ENCODE peak calls at places on chromosomes 12 and 14, in four cellular contexts. N is activated T-helper 9 cell treated with anti-CD3 and anti-CD28 coated beads, Interleukin-2, amount 50 U/mL, for 16 hours; A is naive thymus-derived CD8-positive, alpha-beta T cell; P is GM23338. O is an unnamed sample.

GRCh38 chr12:24111101-24111500 is 161.6 kb upstream of the SOX5 start:
- DNase-seq in P (no peak), A (no peak), N (no peak), O (no peak)

GRCh38 chr14:37247777-37248461 is 50.2 kb downstream of the MIPOL1 start:
- DNase-seq in P (no peak), A (no peak), N (no peak), O (no peak)

GRCh38 chr12:109445224-109445623 is 31.9 kb downstream of the KCTD10 start:
- DNase-seq in A (no peak), N (no peak), P (no peak), O (no peak)

GRCh38 chr12:92608418-92609091 is 94.2 kb upstream of the PLEKHG7 start:
- DNase-seq in N (no peak), P (peak; percentile 64), A (no peak), O (peak; percentile 27)

GRCh38 chr14:60249321-60250251 is 565 bp downstream of the PPM1A start:
- DNase-seq in N (peak; percentile 53), A (peak; percentile 47), P (peak; percentile 87), O (peak; percentile 76)

GRCh38 chr12:38053655-38054464 is 262.7 kb upstream of the ALG10B start:
- DNase-seq in P (peak; percentile 71), A (no peak), N (no peak), O (no peak)

GRCh38 chr14:68816183-68816942 is 23.5 kb upstream of the ZFP36L1 start:
- DNase-seq in A (peak; percentile 80), N (peak; percentile 85), P (peak; percentile 93), O (peak; percentile 85)

GRCh38 chr12:77998236-77998786 is 167.6 kb downstream of the NAV3 start:
- DNase-seq in A (no peak), P (no peak), N (no peak), O (no peak)

O was measured in CD4-positive, alpha-beta memory T cell.